ENCODE peak calls at places on chromosomes 6 and 20, in nine cellular contexts. Q is CD4-positive, alpha-beta memory T cell; V is lung; U is breast epithelium; M is trophoblast cell; Z is psoas muscle; J is astrocyte of the spinal cord; T is fibroblast of lung; O is effector memory CD4-positive, alpha-beta T cell. X is an unnamed sample.

GRCh38 chr6:79671605-79672266 is 40.6 kb downstream of the SH3BGRL2 start:
- DNase-seq in Q (peak; percentile 25), V (peak; percentile 79), U (peak; percentile 52), M (no peak), Z (no peak), J (peak; percentile 43), T (peak; percentile 64), O (peak; percentile 1), X (peak; percentile 42)

GRCh38 chr6:149925974-149926777 is 3.3 kb upstream of the RAET1G start:
- DNase-seq in Q (peak; percentile 61), V (peak; percentile 93), U (peak; percentile 92), M (peak; percentile 77), Z (peak; percentile 93), J (peak; percentile 73), T (peak; percentile 62), O (peak; percentile 45), X (peak; percentile 89)

GRCh38 chr20:38067717-38068365 is 34.3 kb downstream of the RPRD1B start:
- DNase-seq in Q (no peak), V (no peak), U (no peak), M (no peak), Z (no peak), J (no peak), T (no peak), O (no peak), X (no peak)

GRCh38 chr20:62176866-62177265 is 6.0 kb upstream of the MTG2 start:
- DNase-seq in Q (no peak), V (no peak), U (no peak), M (no peak), Z (peak; percentile 19), J (no peak), T (no peak), O (no peak), X (no peak)

GRCh38 chr6:55941713-55942112 is 66.3 kb upstream of the BMP5 start:
- DNase-seq in Q (no peak), V (no peak), U (no peak), M (no peak), Z (no peak), J (peak; percentile 43), T (no peak), O (no peak), X (no peak)

GRCh38 chr20:50151034-50151743 is 2.3 kb downstream of the PEDS1 start:
- DNase-seq in Q (no peak), V (peak; percentile 78), U (no peak), M (peak; percentile 83), Z (no peak), J (no peak), T (no peak), O (no peak), X (no peak)

GRCh38 chr6:9520417-9521151 is 894.3 kb downstream of the TFAP2A start:
- DNase-seq in Q (no peak), V (no peak), U (no peak), M (no peak), Z (no peak), J (peak; percentile 88), T (peak; percentile 93), O (no peak), X (no peak)

GRCh38 chr6:110537208-110538123 is 61.1 kb upstream of the SLC22A16 start:
- DNase-seq in Q (no peak), V (no peak), U (no peak), M (peak; percentile 48), Z (no peak), J (peak; percentile 96), T (peak; percentile 96), O (no peak), X (no peak)

GRCh38 chr6:36907781-36908180 is 22.0 kb downstream of the C6orf89 start:
- DNase-seq in Q (no peak), V (peak; percentile 71), U (no peak), M (no peak), Z (no peak), J (peak; percentile 83), T (peak; percentile 80), O (no peak), X (peak; percentile 66)

GRCh38 chr6:148851683-148852556 is 105.1 kb downstream of the UST start:
- DNase-seq in Q (no peak), V (no peak), U (no peak), M (no peak), Z (no peak), J (no peak), T (no peak), O (no peak), X (no peak)

GRCh38 chr6:27767851-27768250 is 144.3 kb downstream of the OR2B2 start:
- DNase-seq in Q (no peak), V (no peak), U (no peak), M (no peak), Z (no peak), J (no peak), T (no peak), O (no peak), X (no peak)

GRCh38 chr6:33642897-33643296 is 21.8 kb downstream of the ITPR3 start:
- DNase-seq in Q (no peak), V (no peak), U (no peak), M (no peak), Z (no peak), J (no peak), T (no peak), O (no peak), X (peak; percentile 31)

GRCh38 chr6:142732790-142733189 is 212.2 kb downstream of the HIVEP2 start:
- DNase-seq in Q (no peak), V (no peak), U (no peak), M (no peak), Z (no peak), J (no peak), T (no peak), O (no peak), X (no peak)

GRCh38 chr20:33947709-33948295 is 45.9 kb upstream of the RALY start:
- DNase-seq in Q (peak; percentile 33), V (no peak), U (no peak), M (peak; percentile 49), Z (no peak), J (peak; percentile 14), T (peak; percentile 6), O (no peak), X (no peak)

DNA sequence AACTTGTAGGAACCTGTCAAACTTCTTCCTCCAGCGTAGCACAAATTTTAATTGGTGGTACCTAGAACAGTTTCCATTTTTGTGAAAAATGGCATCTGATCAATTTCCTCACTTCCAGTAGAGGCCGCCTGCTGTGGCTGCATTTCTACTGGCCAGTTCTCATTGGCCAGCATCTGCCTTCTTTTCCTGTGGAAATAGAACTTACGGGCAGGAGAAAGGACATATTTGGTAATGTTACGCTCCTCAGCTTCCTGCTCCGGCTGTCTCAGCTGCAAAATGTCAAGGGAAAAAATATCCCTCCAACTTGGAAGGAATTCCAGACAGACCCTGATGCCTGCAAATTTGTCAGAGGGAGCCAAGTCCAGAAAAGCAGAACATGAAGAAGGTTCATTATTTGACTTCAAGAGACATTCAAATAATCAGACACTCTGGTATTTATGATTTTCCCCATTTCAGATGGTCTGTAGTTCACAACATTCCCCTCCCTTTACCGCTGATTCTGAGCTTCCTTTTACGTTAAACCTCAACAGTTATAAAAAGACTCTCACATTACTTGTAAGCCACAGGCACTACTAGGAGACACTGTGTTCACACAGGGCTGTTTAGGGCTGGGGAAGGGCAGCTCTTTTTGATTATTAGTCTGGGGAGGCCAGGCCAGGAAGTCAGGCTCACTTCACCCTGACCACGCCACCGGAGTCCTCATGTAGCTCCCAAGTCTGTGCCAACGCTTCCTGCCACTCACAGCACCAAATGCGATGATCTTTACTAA is 179.5 kb upstream of the CCN2 start:
- DNase-seq in Q (no peak), V (no peak), U (no peak), M (no peak), Z (peak; percentile 63), J (peak; percentile 86), T (peak; percentile 82), O (no peak), X (peak; percentile 37)
- H3K4me3 ChIP-seq in Q (no peak overlapping the region), V (no peak overlapping the region), U (no peak overlapping the region), M (no peak overlapping the region), Z (no peak overlapping the region), J (no peak overlapping the region), T (no peak overlapping the region), O (no peak overlapping the region), X (peak overlapping the region; percentile 0)

DNA sequence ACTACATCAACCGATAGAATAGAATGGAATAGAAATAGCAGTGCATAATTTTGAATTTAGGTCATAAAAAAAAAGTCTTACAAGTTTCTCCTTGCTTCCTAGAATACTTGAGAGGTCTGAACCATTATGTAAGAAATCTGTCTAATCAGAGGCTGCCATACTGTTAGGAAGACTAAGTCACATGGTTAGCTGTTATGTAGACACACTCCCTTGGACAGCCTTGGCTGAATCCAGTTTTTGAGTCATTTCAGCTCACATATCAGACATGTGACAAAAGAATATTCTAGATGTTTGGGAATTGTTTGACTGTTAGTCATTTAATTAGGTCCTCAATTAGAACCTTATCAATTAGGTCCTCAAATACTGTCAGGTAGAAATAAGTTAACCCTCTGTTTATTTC is 1601.4 kb downstream of the GRIK2 start:
- DNase-seq in Q (no peak), V (no peak), U (no peak), M (peak; percentile 30), Z (no peak), J (no peak), T (no peak), O (no peak), X (no peak)
- H3K4me3 ChIP-seq in Q (no peak overlapping the region), V (no peak overlapping the region), U (no peak overlapping the region), M (no peak overlapping the region), Z (no peak overlapping the region), J (no peak overlapping the region), T (no peak overlapping the region), O (no peak overlapping the region), X (no peak overlapping the region)

DNA sequence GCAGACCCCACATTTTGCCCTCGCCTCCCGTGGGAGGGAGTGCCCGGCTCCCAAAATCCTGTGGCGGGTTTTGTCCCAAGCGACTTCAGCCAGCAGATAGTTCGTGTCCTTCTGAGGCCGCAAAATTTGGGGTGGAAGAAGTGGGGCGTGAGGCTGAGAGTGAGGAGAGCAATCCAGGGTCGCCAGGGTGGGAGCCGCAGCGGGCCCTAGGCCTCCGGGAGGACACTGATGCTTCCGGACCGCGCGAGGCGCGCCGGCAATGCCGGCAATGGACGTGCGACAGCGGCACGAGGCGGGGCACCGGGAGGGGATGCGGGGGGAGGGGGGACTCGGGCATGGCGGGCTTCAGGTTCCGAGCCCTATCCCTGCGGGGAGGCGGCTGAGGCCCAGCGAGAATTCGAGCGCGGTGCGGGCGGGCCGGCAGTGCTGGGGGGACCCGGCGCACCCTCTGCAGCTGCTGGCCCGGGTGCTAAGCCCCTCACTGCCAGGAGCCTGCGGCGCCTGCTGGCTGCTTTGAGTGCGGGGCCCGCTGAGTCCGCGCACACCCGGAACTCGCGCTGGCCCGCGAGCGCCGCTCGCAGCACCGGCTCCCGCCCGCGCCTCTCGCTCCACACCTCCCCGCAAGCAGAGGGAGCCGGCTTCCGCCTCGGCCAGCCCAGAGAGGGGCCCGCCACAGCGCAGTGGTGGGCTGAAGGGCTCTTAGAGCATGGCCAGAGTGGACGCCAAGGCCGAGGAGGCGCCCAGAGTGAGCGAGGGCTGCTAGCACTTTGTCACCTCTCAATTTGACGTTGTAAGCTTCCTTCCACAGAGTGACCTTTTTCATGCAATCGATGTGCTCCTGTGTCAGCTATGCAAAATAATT is 143.8 kb downstream of the LPA start:
- DNase-seq in Q (peak; percentile 76), V (peak; percentile 79), U (peak; percentile 83), M (peak; percentile 12), Z (peak; percentile 88), J (peak; percentile 70), T (peak; percentile 57), O (peak; percentile 53), X (peak; percentile 75)
- H3K4me3 ChIP-seq in Q (peak overlapping the region; percentile 79), V (peak overlapping the region; percentile 43), U (peak overlapping the region; percentile 72), M (peak overlapping the region; percentile 81), Z (peak overlapping the region; percentile 68), J (peak overlapping the region; percentile 63), T (peak overlapping the region; percentile 69), O (peak overlapping the region; percentile 56), X (peak overlapping the region; percentile 87)

DNA sequence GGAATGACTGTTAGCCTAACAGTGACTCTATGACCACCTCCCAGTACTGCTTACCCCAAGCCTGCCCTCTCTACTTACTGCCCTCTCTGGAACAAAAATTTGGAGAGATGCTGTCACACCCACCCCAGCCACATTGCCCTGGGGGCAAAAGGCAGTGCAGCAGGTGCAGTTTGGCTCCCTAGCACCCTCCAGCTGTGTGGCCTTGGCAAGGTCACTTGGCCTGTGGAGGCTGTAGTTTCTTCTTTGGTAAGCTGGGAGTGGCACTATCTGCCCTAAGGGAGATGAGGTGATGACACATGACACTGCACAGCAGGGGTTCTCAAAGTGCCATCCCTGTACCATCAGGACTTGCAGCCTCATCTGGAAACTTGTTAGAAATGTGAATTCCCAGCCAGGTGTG is 44.7 kb downstream of the TAF8 start:
- DNase-seq in Q (no peak), V (no peak), U (no peak), M (no peak), Z (no peak), J (no peak), T (no peak), O (no peak), X (no peak)
- H3K4me3 ChIP-seq in Q (no peak overlapping the region), V (no peak overlapping the region), U (no peak overlapping the region), M (no peak overlapping the region), Z (no peak overlapping the region), J (no peak overlapping the region), T (no peak overlapping the region), O (no peak overlapping the region), X (no peak overlapping the region)